ENCODE peak calls at places on chromosome 1, in nine cellular contexts. One of them, this sample, is unnamed.
A peak's percentile ranks its signal among the peaks of the same experiment; 100 is the strongest.

GRCh38 chr1:2335721-2336475 is 55.5 kb downstream of the MORN1 start:
- DNase-seq in sigmoid colon: no peak
- DNase-seq in A549: no peak
- DNase-seq in ovary: no peak
- DNase-seq in upper lobe of left lung: no peak
- DNase-seq in stomach: no peak
- DNase-seq in transverse colon: no peak
- DNase-seq in suprapubic skin: no peak
- DNase-seq in SK-N-SH: no peak
- DNase-seq in this sample: no peak

GRCh38 chr1:62142550-62142949 is 52.1 kb upstream of the L1TD1 start:
- DNase-seq in sigmoid colon: no peak
- DNase-seq in A549: no peak
- DNase-seq in ovary: no peak
- DNase-seq in upper lobe of left lung: no peak
- DNase-seq in stomach: no peak
- DNase-seq in transverse colon: no peak
- DNase-seq in suprapubic skin: no peak
- DNase-seq in SK-N-SH: no peak
- DNase-seq in this sample: no peak

GRCh38 chr1:2801046-2801445 is 447 bp downstream of the TTC34 start:
- DNase-seq in sigmoid colon: peak; percentile 52
- DNase-seq in A549: no peak
- DNase-seq in ovary: peak; percentile 4
- DNase-seq in upper lobe of left lung: no peak
- DNase-seq in stomach: no peak
- DNase-seq in transverse colon: no peak
- DNase-seq in suprapubic skin: peak; percentile 68
- DNase-seq in SK-N-SH: no peak
- DNase-seq in this sample: no peak

GRCh38 chr1:26739251-26739914 is 43.6 kb downstream of the ARID1A start:
- DNase-seq in sigmoid colon: no peak
- DNase-seq in A549: no peak
- DNase-seq in ovary: no peak
- DNase-seq in upper lobe of left lung: no peak
- DNase-seq in stomach: no peak
- DNase-seq in transverse colon: no peak
- DNase-seq in suprapubic skin: no peak
- DNase-seq in SK-N-SH: no peak
- DNase-seq in this sample: no peak

GRCh38 chr1:228007801-228008341 is 1.1 kb downstream of the WNT3A start:
- DNase-seq in sigmoid colon: peak; percentile 29
- DNase-seq in A549: no peak
- DNase-seq in ovary: no peak
- DNase-seq in upper lobe of left lung: no peak
- DNase-seq in stomach: peak; percentile 20
- DNase-seq in transverse colon: no peak
- DNase-seq in suprapubic skin: peak; percentile 67
- DNase-seq in SK-N-SH: peak; percentile 43
- DNase-seq in this sample: peak; percentile 47

GRCh38 chr1:203475012-203475981 is at the start of gene PRELP:
- DNase-seq in sigmoid colon: peak; percentile 94
- DNase-seq in A549: peak; percentile 5
- DNase-seq in ovary: peak; percentile 83
- DNase-seq in upper lobe of left lung: no peak
- DNase-seq in stomach: peak; percentile 37
- DNase-seq in transverse colon: peak; percentile 54
- DNase-seq in suprapubic skin: no peak
- DNase-seq in SK-N-SH: peak; percentile 67
- DNase-seq in this sample: no peak

GRCh38 chr1:184299076-184299790 is 87.6 kb upstream of the C1orf21 start:
- DNase-seq in sigmoid colon: no peak
- DNase-seq in A549: no peak
- DNase-seq in ovary: no peak
- DNase-seq in upper lobe of left lung: no peak
- DNase-seq in stomach: no peak
- DNase-seq in transverse colon: no peak
- DNase-seq in suprapubic skin: no peak
- DNase-seq in SK-N-SH: peak; percentile 16
- DNase-seq in this sample: no peak

GRCh38 chr1:229149435-229149834 is 121.5 kb upstream of the RAB4A start:
- DNase-seq in sigmoid colon: no peak
- DNase-seq in A549: no peak
- DNase-seq in ovary: no peak
- DNase-seq in upper lobe of left lung: no peak
- DNase-seq in stomach: no peak
- DNase-seq in transverse colon: no peak
- DNase-seq in suprapubic skin: no peak
- DNase-seq in SK-N-SH: no peak
- DNase-seq in this sample: no peak

GRCh38 chr1:64223329-64224151 is 20.1 kb downstream of the UBE2U start:
- DNase-seq in sigmoid colon: no peak
- DNase-seq in A549: no peak
- DNase-seq in ovary: no peak
- DNase-seq in upper lobe of left lung: no peak
- DNase-seq in stomach: no peak
- DNase-seq in transverse colon: no peak
- DNase-seq in suprapubic skin: no peak
- DNase-seq in SK-N-SH: no peak
- DNase-seq in this sample: no peak

GRCh38 chr1:3767328-3767925 is 5.1 kb upstream of the SMIM1 start:
- DNase-seq in sigmoid colon: no peak
- DNase-seq in A549: no peak
- DNase-seq in ovary: no peak
- DNase-seq in upper lobe of left lung: no peak
- DNase-seq in stomach: no peak
- DNase-seq in transverse colon: no peak
- DNase-seq in suprapubic skin: no peak
- DNase-seq in SK-N-SH: no peak
- DNase-seq in this sample: no peak

GRCh38 chr1:215599418-215599817 is 32.3 kb downstream of the KCTD3 start:
- DNase-seq in sigmoid colon: no peak
- DNase-seq in A549: no peak
- DNase-seq in ovary: no peak
- DNase-seq in upper lobe of left lung: no peak
- DNase-seq in stomach: no peak
- DNase-seq in transverse colon: no peak
- DNase-seq in suprapubic skin: no peak
- DNase-seq in SK-N-SH: no peak
- DNase-seq in this sample: no peak

GRCh38 chr1:156618853-156619581 is at the start of gene HAPLN2:
- DNase-seq in sigmoid colon: no peak
- DNase-seq in A549: peak; percentile 50
- DNase-seq in ovary: no peak
- DNase-seq in upper lobe of left lung: no peak
- DNase-seq in stomach: no peak
- DNase-seq in transverse colon: no peak
- DNase-seq in suprapubic skin: no peak
- DNase-seq in SK-N-SH: no peak
- DNase-seq in this sample: no peak

GRCh38 chr1:219659682-219660081 is 46.8 kb upstream of the ZC3H11B start:
- DNase-seq in sigmoid colon: no peak
- DNase-seq in A549: peak; percentile 21
- DNase-seq in ovary: no peak
- DNase-seq in upper lobe of left lung: no peak
- DNase-seq in stomach: no peak
- DNase-seq in transverse colon: no peak
- DNase-seq in suprapubic skin: no peak
- DNase-seq in SK-N-SH: peak; percentile 6
- DNase-seq in this sample: no peak

GRCh38 chr1:10755977-10756521 is 40.4 kb downstream of the CASZ1 start:
- DNase-seq in sigmoid colon: peak; percentile 83
- DNase-seq in A549: peak; percentile 22
- DNase-seq in ovary: peak; percentile 39
- DNase-seq in upper lobe of left lung: peak; percentile 67
- DNase-seq in stomach: peak; percentile 81
- DNase-seq in transverse colon: peak; percentile 90
- DNase-seq in suprapubic skin: no peak
- DNase-seq in SK-N-SH: peak; percentile 89
- DNase-seq in this sample: no peak

GRCh38 chr1:180560200-180560867 is 1.6 kb downstream of the OVAAL start:
- DNase-seq in sigmoid colon: no peak
- DNase-seq in A549: no peak
- DNase-seq in ovary: no peak
- DNase-seq in upper lobe of left lung: no peak
- DNase-seq in stomach: peak; percentile 44
- DNase-seq in transverse colon: peak; percentile 81
- DNase-seq in suprapubic skin: no peak
- DNase-seq in SK-N-SH: no peak
- DNase-seq in this sample: no peak

GRCh38 chr1:224490540-224491537 is 56.2 kb upstream of the WDR26 start:
- DNase-seq in sigmoid colon: no peak
- DNase-seq in A549: no peak
- DNase-seq in ovary: no peak
- DNase-seq in upper lobe of left lung: peak; percentile 60
- DNase-seq in stomach: no peak
- DNase-seq in transverse colon: no peak
- DNase-seq in suprapubic skin: no peak
- DNase-seq in SK-N-SH: no peak
- DNase-seq in this sample: no peak

GRCh38 chr1:177983087-177983823 is 13.4 kb upstream of the SEC16B start:
- DNase-seq in sigmoid colon: no peak
- DNase-seq in A549: no peak
- DNase-seq in ovary: no peak
- DNase-seq in upper lobe of left lung: no peak
- DNase-seq in stomach: no peak
- DNase-seq in transverse colon: no peak
- DNase-seq in suprapubic skin: no peak
- DNase-seq in SK-N-SH: no peak
- DNase-seq in this sample: no peak

GRCh38 chr1:44643721-44644330 is 30.5 kb downstream of the TMEM53 start:
- DNase-seq in sigmoid colon: no peak
- DNase-seq in A549: no peak
- DNase-seq in ovary: no peak
- DNase-seq in upper lobe of left lung: no peak
- DNase-seq in stomach: no peak
- DNase-seq in transverse colon: no peak
- DNase-seq in suprapubic skin: no peak
- DNase-seq in SK-N-SH: no peak
- DNase-seq in this sample: no peak

GRCh38 chr1:210397252-210397651 is 68.5 kb downstream of the HHAT start:
- DNase-seq in sigmoid colon: no peak
- DNase-seq in A549: no peak
- DNase-seq in ovary: no peak
- DNase-seq in upper lobe of left lung: no peak
- DNase-seq in stomach: no peak
- DNase-seq in transverse colon: no peak
- DNase-seq in suprapubic skin: no peak
- DNase-seq in SK-N-SH: no peak
- DNase-seq in this sample: no peak

GRCh38 chr1:19454265-19455198 is 30.8 kb downstream of the CAPZB start:
- DNase-seq in sigmoid colon: no peak
- DNase-seq in A549: no peak
- DNase-seq in ovary: no peak
- DNase-seq in upper lobe of left lung: no peak
- DNase-seq in stomach: no peak
- DNase-seq in transverse colon: no peak
- DNase-seq in suprapubic skin: no peak
- DNase-seq in SK-N-SH: peak; percentile 49
- DNase-seq in this sample: no peak

GRCh38 chr1:1889847-1890505 is 911 bp downstream of the GNB1 start:
- DNase-seq in sigmoid colon: no peak
- DNase-seq in A549: no peak
- DNase-seq in ovary: peak; percentile 48
- DNase-seq in upper lobe of left lung: peak; percentile 74
- DNase-seq in stomach: peak; percentile 62
- DNase-seq in transverse colon: peak; percentile 52
- DNase-seq in suprapubic skin: no peak
- DNase-seq in SK-N-SH: peak; percentile 77
- DNase-seq in this sample: no peak

GRCh38 chr1:203722925-203723324 is 42.1 kb upstream of the LAX1 start:
- DNase-seq in sigmoid colon: no peak
- DNase-seq in A549: no peak
- DNase-seq in ovary: no peak
- DNase-seq in upper lobe of left lung: no peak
- DNase-seq in stomach: no peak
- DNase-seq in transverse colon: no peak
- DNase-seq in suprapubic skin: no peak
- DNase-seq in SK-N-SH: no peak
- DNase-seq in this sample: no peak

GRCh38 chr1:205962821-205963221 is 19.6 kb upstream of the SLC26A9 start:
- DNase-seq in sigmoid colon: no peak
- DNase-seq in A549: no peak
- DNase-seq in ovary: no peak
- DNase-seq in upper lobe of left lung: no peak
- DNase-seq in stomach: no peak
- DNase-seq in transverse colon: no peak
- DNase-seq in suprapubic skin: no peak
- DNase-seq in SK-N-SH: no peak
- DNase-seq in this sample: no peak
- TF ChIP-seq EP300 in sigmoid colon: no peak
- TF ChIP-seq EP300 in A549: no peak
- TF ChIP-seq EP300 in ovary: no peak
- TF ChIP-seq EP300 in upper lobe of left lung: no peak
- TF ChIP-seq EP300 in stomach: no peak
- TF ChIP-seq EP300 in transverse colon: no peak
- TF ChIP-seq EP300 in suprapubic skin: no peak
- TF ChIP-seq EP300 in SK-N-SH: no peak
- TF ChIP-seq EP300 in this sample: no peak

GRCh38 chr1:6625579-6626149 is 996 bp downstream of the THAP3 start:
- DNase-seq in sigmoid colon: peak; percentile 74
- DNase-seq in A549: peak; percentile 14
- DNase-seq in ovary: no peak
- DNase-seq in upper lobe of left lung: no peak
- DNase-seq in stomach: peak; percentile 38
- DNase-seq in transverse colon: peak; percentile 45
- DNase-seq in suprapubic skin: no peak
- DNase-seq in SK-N-SH: no peak
- DNase-seq in this sample: no peak
- TF ChIP-seq EP300 in sigmoid colon: no peak
- TF ChIP-seq EP300 in A549: no peak
- TF ChIP-seq EP300 in ovary: no peak
- TF ChIP-seq EP300 in upper lobe of left lung: no peak
- TF ChIP-seq EP300 in stomach: no peak
- TF ChIP-seq EP300 in transverse colon: no peak
- TF ChIP-seq EP300 in suprapubic skin: no peak
- TF ChIP-seq EP300 in SK-N-SH: no peak
- TF ChIP-seq EP300 in this sample: no peak

GRCh38 chr1:167051907-167052306 is 38.3 kb downstream of the GPA33 start:
- DNase-seq in sigmoid colon: no peak
- DNase-seq in A549: no peak
- DNase-seq in ovary: no peak
- DNase-seq in upper lobe of left lung: no peak
- DNase-seq in stomach: no peak
- DNase-seq in transverse colon: no peak
- DNase-seq in suprapubic skin: no peak
- DNase-seq in SK-N-SH: no peak
- DNase-seq in this sample: peak; percentile 10
- TF ChIP-seq EP300 in sigmoid colon: no peak
- TF ChIP-seq EP300 in A549: no peak
- TF ChIP-seq EP300 in ovary: no peak
- TF ChIP-seq EP300 in upper lobe of left lung: no peak
- TF ChIP-seq EP300 in stomach: no peak
- TF ChIP-seq EP300 in transverse colon: no peak
- TF ChIP-seq EP300 in suprapubic skin: no peak
- TF ChIP-seq EP300 in SK-N-SH: no peak
- TF ChIP-seq EP300 in this sample: no peak

DNA sequence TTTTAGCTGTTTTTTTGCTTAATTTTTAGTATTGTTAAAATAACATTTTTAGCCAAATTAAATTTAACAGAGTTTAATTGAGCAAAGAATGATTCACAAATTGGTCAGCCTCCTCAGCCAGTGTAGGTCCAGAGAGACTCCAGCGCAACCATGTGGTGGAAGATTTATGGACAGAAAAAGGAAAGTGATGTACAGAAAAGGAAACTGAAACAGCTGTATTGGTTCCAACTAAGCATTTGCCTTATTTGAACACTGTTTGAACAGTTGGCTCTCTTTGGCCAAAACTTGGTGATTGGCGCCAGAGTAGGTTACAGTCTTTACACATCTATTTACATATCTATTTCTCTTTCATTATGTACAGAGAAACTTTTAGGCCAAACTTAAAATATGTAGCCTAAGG is 19.4 kb downstream of the RPS6KC1 start:
- DNase-seq in sigmoid colon: no peak
- DNase-seq in A549: peak; percentile 34
- DNase-seq in ovary: no peak
- DNase-seq in upper lobe of left lung: no peak
- DNase-seq in stomach: peak; percentile 46
- DNase-seq in transverse colon: no peak
- DNase-seq in suprapubic skin: no peak
- DNase-seq in SK-N-SH: peak; percentile 7
- DNase-seq in this sample: no peak
- TF ChIP-seq EP300 in sigmoid colon: no peak
- TF ChIP-seq EP300 in A549: no peak
- TF ChIP-seq EP300 in ovary: no peak
- TF ChIP-seq EP300 in upper lobe of left lung: no peak
- TF ChIP-seq EP300 in stomach: no peak
- TF ChIP-seq EP300 in transverse colon: no peak
- TF ChIP-seq EP300 in suprapubic skin: no peak
- TF ChIP-seq EP300 in SK-N-SH: no peak
- TF ChIP-seq EP300 in this sample: no peak